ENCODE peak calls at places on chromosomes 3 and 15, in nine cellular contexts. Q, R, G, O, T, L, W, C and D are unnamed samples.
A peak's percentile ranks its signal among the peaks of the same experiment; 100 is the strongest.

GRCh38 chr3:165206454-165207266 is 10.5 kb upstream of the SLITRK3 start:
- DNase-seq in C (peak; percentile 91), T (peak; percentile 68), Q (peak; percentile 87), W (peak; percentile 81), R (peak; percentile 72), G (peak; percentile 86), O (peak; percentile 59), L (peak; percentile 79), D (peak; percentile 57)

GRCh38 chr3:126529585-126530170 is 5.7 kb downstream of the CHST13 start:
- DNase-seq in G (no peak), R (no peak), Q (no peak), O (no peak), W (peak; percentile 8), C (no peak), T (no peak), L (no peak), D (no peak)

GRCh38 chr3:105465251-105465853 is 98.6 kb downstream of the ALCAM start:
- DNase-seq in C (no peak), O (no peak), G (no peak), L (no peak), Q (no peak), R (no peak), T (no peak), W (no peak), D (no peak)

GRCh38 chr3:181417748-181418147 is 294.0 kb upstream of the SOX2 start:
- DNase-seq in Q (no peak), C (peak; percentile 12), G (no peak), W (no peak), O (no peak), R (no peak), L (no peak), T (peak; percentile 36), D (no peak)

GRCh38 chr15:99424978-99425665 is 140.7 kb upstream of the MEF2A start:
- DNase-seq in C (peak; percentile 65), G (peak; percentile 96), O (peak; percentile 64), W (no peak), Q (peak; percentile 89), L (peak; percentile 70), R (no peak), T (peak; percentile 64), D (no peak)

GRCh38 chr3:169694117-169694516 is 30.6 kb upstream of the MECOM start:
- DNase-seq in O (no peak), G (peak; percentile 72), C (no peak), W (no peak), Q (no peak), R (no peak), T (no peak), L (no peak), D (no peak)

GRCh38 chr3:45064512-45065372 is 38.6 kb downstream of the CLEC3B start:
- DNase-seq in C (no peak), O (no peak), Q (peak; percentile 86), G (peak; percentile 88), T (no peak), L (no peak), R (peak; percentile 38), W (peak; percentile 37), D (no peak)

GRCh38 chr15:94040523-94041248 is 190.7 kb upstream of the MCTP2 start:
- DNase-seq in W (no peak), Q (no peak), G (no peak), L (no peak), C (no peak), T (no peak), O (no peak), R (no peak), D (no peak)

GRCh38 chr15:67547836-67548531 is 5.5 kb downstream of the MAP2K5 start:
- DNase-seq in G (peak; percentile 18), Q (no peak), T (no peak), R (no peak), O (no peak), C (no peak), L (no peak), W (no peak), D (no peak)

GRCh38 chr3:176951144-176951543 is 246.1 kb downstream of the TBL1XR1 start:
- DNase-seq in W (peak; percentile 73), T (no peak), C (no peak), G (no peak), O (peak; percentile 56), L (no peak), Q (peak; percentile 28), R (no peak), D (no peak)

GRCh38 chr3:10703875-10704274 is 112.2 kb upstream of the SLC6A11 start:
- DNase-seq in L (no peak), W (no peak), G (peak; percentile 45), O (no peak), Q (peak; percentile 60), C (no peak), T (peak; percentile 46), R (no peak), D (peak; percentile 5)

GRCh38 chr15:59953392-59953883 is 50.7 kb upstream of the FOXB1 start:
- DNase-seq in O (no peak), C (peak; percentile 7), L (no peak), Q (no peak), G (no peak), W (no peak), T (no peak), R (no peak), D (no peak)

GRCh38 chr3:77296527-77296926 is 256.6 kb downstream of the ROBO2 start:
- DNase-seq in R (no peak), G (no peak), C (no peak), W (no peak), L (no peak), T (no peak), Q (peak; percentile 49), O (no peak), D (no peak)

GRCh38 chr3:4950948-4951347 is 28.3 kb upstream of the BHLHE40 start:
- DNase-seq in G (no peak), W (no peak), L (no peak), C (no peak), R (no peak), O (no peak), Q (peak; percentile 84), T (no peak), D (no peak)

GRCh38 chr15:94671845-94672524 is 440.6 kb downstream of the MCTP2 start:
- DNase-seq in L (no peak), C (peak; percentile 70), T (no peak), G (peak; percentile 33), W (peak; percentile 36), O (no peak), R (no peak), Q (peak; percentile 9), D (no peak)

GRCh38 chr15:48855501-48856440 is 22.2 kb upstream of the EID1 start:
- DNase-seq in L (no peak), G (peak; percentile 85), W (no peak), T (no peak), R (peak; percentile 46), C (peak; percentile 49), Q (peak; percentile 54), O (no peak), D (peak; percentile 43)
- TF ChIP-seq CTCF in L (no peak), G (peak; percentile 57), W (peak; percentile 25), T (peak; percentile 66), R (peak; percentile 46), C (peak; percentile 51), Q (peak; percentile 67), O (peak; percentile 23), D (peak; percentile 61)

GRCh38 chr3:36681867-36682266 is 82.5 kb downstream of the DCLK3 start:
- DNase-seq in Q (no peak), L (no peak), C (no peak), G (no peak), W (no peak), R (no peak), T (no peak), O (no peak), D (no peak)
- H3K9me3 ChIP-seq in Q (peaks cover 9% of the 10 kb centered on the region), L (no peaks in the 10 kb centered on the region), C (no peaks in the 10 kb centered on the region), G (no peaks in the 10 kb centered on the region), W (peaks cover 21% of the 10 kb centered on the region), R (no peaks in the 10 kb centered on the region), T (peaks cover 12% of the 10 kb centered on the region), O (peaks cover 3% of the 10 kb centered on the region), D (peaks cover 9% of the 10 kb centered on the region)

DNA sequence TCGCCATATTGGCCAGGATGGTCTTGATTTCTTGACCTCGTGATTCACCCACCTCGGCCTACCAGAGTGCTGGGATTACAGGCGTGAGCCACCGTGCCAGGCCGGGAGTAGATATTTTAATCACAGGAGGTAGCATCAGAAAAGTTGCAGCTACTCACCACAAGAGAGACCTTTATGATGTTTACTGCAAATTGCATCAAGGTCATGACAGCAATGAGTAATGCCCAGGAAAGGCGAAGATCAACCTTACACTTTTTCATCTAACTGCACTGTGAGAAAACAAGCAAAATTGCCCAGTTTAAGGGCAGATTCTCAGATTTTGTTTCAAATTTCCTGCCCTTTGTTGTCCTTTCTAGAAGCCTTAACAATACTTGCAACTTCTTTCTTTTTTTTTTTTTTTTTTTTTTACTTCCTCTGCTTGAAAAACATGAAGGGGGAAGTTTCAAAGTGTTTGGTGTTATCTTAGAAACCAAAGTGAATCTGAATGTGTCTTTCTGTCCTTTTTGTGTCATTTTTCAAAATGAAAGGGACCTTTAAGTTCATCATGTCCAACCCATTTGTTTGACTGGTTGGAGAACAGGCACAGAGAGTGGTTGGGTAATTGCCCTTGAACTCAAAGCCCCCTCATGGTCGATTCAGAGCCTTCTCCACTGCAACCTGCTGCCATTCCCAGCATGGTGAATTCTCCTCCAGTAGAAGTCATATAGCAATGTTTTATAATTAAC is 25.0 kb downstream of the TGFBR2 start:
- DNase-seq in L (no peak), Q (peak; percentile 51), R (no peak), W (no peak), C (no peak), O (no peak), G (peak; percentile 66), T (no peak), D (no peak)
- TF ChIP-seq CTCF in L (peak; percentile 16), Q (no peak), R (no peak), W (no peak), C (no peak), O (no peak), G (no peak), T (no peak), D (no peak)

GRCh38 chr15:25181290-25182097 is 226.7 kb downstream of the SNRPN start:
- DNase-seq in C (no peak), T (no peak), W (no peak), G (no peak), Q (no peak), L (peak; percentile 58), R (peak; percentile 12), O (peak; percentile 13), D (no peak)

GRCh38 chr15:25183581-25184330 is 229.0 kb downstream of the SNRPN start:
- DNase-seq in T (no peak), R (no peak), W (no peak), L (peak; percentile 58), Q (no peak), G (no peak), O (peak; percentile 15), C (no peak), D (peak; percentile 27)

GRCh38 chr15:25182736-25183445 is 228.1 kb downstream of the SNRPN start:
- DNase-seq in G (no peak), C (no peak), L (peak; percentile 50), O (peak; percentile 7), Q (no peak), W (no peak), T (no peak), R (no peak), D (no peak)

GRCh38 chr15:25180606-25181289 is 226.0 kb downstream of the SNRPN start:
- DNase-seq in G (no peak), Q (no peak), C (no peak), T (no peak), R (no peak), W (no peak), L (peak; percentile 59), O (peak; percentile 11), D (peak; percentile 17)

DNA sequence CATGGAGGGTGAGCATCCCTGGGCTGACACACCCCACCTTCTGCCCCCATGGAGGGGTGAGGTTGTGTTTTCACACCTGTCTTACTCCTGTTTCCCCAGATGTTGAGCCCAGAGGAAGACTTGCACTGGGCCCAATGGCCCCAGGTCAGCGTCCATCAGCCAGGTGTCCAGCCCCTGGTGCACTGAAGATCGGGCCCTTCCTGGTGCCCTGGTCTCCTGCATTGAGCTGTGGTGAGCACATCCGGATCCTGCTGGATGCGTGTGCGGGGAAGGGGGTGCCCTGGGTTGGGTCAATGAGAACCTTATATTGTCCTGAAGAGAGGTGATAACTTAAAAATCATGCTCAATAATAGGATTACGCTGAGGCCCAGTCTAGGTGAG is 227.3 kb downstream of the SNRPN start:
- DNase-seq in W (no peak), T (no peak), R (no peak), O (peak; percentile 7), G (no peak), Q (no peak), C (no peak), L (peak; percentile 41), D (no peak)
- H3K9me3 ChIP-seq in W (peaks cover 52% of the 10 kb centered on the region), T (no peaks in the 10 kb centered on the region), R (no peaks in the 10 kb centered on the region), O (no peaks in the 10 kb centered on the region), G (no peaks in the 10 kb centered on the region), Q (no peaks in the 10 kb centered on the region), C (no peaks in the 10 kb centered on the region), L (no peaks in the 10 kb centered on the region), D (peaks cover 50% of the 10 kb centered on the region)